ENCODE peak calls at places on chromosomes 11 and 22, in eight cellular contexts. C, N, M, U, K, O, W and Y are unnamed samples.

GRCh38 chr22:17779286-17780115 is 5.2 kb upstream of the BID start:
- DNase-seq in M (no peak), K (no peak), U (no peak), N (no peak), C (no peak), O (peak), W (no peak), Y (no peak)

GRCh38 chr11:7004482-7004881 is 15.7 kb downstream of the ZNF214 start:
- DNase-seq in M (no peak), K (no peak), U (no peak), C (no peak), W (no peak), N (no peak), O (no peak), Y (no peak)

GRCh38 chr22:39653787-39654077 is 83.2 kb downstream of the CACNA1I start:
- DNase-seq in M (no peak), N (no peak), C (no peak), U (no peak), O (no peak), W (no peak), K (no peak), Y (no peak)

GRCh38 chr11:39374963-39375698 is 2084.3 kb downstream of the LRRC4C start:
- DNase-seq in U (no peak), M (peak), O (peak), K (peak), C (no peak), W (no peak), N (no peak), Y (peak)

GRCh38 chr22:47965066-47965465 is 1202.6 kb downstream of the TBC1D22A start:
- DNase-seq in K (no peak), N (no peak), O (no peak), W (no peak), U (no peak), M (no peak), C (no peak), Y (no peak)

GRCh38 chr11:64650923-64651523 is 60.0 kb downstream of the SLC22A12 start:
- DNase-seq in M (peak), U (peak), C (no peak), O (peak), K (no peak), W (no peak), N (no peak), Y (peak)

GRCh38 chr11:72085836-72086475 is 5.3 kb downstream of the LRRC51 start:
- DNase-seq in O (no peak), U (no peak), C (no peak), N (no peak), M (no peak), K (no peak), W (no peak), Y (no peak)

GRCh38 chr11:64694821-64695365 is 28.1 kb downstream of the NRXN2 start:
- DNase-seq in O (peak), U (no peak), C (peak), K (no peak), N (no peak), W (peak), M (no peak), Y (peak)

GRCh38 chr11:72738199-72739141 is 13.7 kb downstream of the ARAP1 start:
- DNase-seq in U (no peak), M (peak), W (peak), O (peak), K (no peak), C (peak), N (no peak), Y (no peak)

GRCh38 chr22:24532075-24532474 is 22.9 kb downstream of the GUCD1 start:
- DNase-seq in W (no peak), U (no peak), M (peak), O (no peak), N (no peak), K (no peak), C (no peak), Y (no peak)

GRCh38 chr11:77823775-77824174 is 2.8 kb downstream of the AAMDC start:
- DNase-seq in C (no peak), N (no peak), M (peak), K (no peak), O (no peak), W (no peak), U (no peak), Y (no peak)

GRCh38 chr11:84634309-84634708 is 992.8 kb downstream of the DLG2 start:
- DNase-seq in K (no peak), U (no peak), C (no peak), O (no peak), W (no peak), M (no peak), N (no peak), Y (no peak)

GRCh38 chr11:116276051-116277044 is 496.4 kb downstream of the BUD13 start:
- DNase-seq in M (peak), O (peak), K (peak), N (no peak), W (peak), C (peak), U (peak), Y (peak)

GRCh38 chr22:50008151-50009040 is 4.2 kb downstream of the IL17REL start:
- DNase-seq in U (no peak), O (no peak), N (peak), C (peak), K (no peak), M (peak), W (peak), Y (no peak)

GRCh38 chr22:39207141-39208012 is 37.4 kb downstream of the PDGFB start:
- DNase-seq in C (peak), N (peak), O (no peak), W (no peak), K (no peak), M (no peak), U (no peak), Y (no peak)

GRCh38 chr11:61659413-61660196 is 20.6 kb upstream of the DAGLA start:
- DNase-seq in K (no peak), N (no peak), U (no peak), C (no peak), M (no peak), O (no peak), W (no peak), Y (no peak)

GRCh38 chr22:43228330-43228729 is 41.4 kb upstream of the TTLL12 start:
- DNase-seq in M (peak), C (no peak), W (no peak), N (no peak), U (peak), K (no peak), O (no peak), Y (peak)

GRCh38 chr11:120342678-120343077 is 6.5 kb downstream of the ARHGEF12 start:
- DNase-seq in O (no peak), W (no peak), U (no peak), N (no peak), C (no peak), M (no peak), K (no peak), Y (no peak)

DNA sequence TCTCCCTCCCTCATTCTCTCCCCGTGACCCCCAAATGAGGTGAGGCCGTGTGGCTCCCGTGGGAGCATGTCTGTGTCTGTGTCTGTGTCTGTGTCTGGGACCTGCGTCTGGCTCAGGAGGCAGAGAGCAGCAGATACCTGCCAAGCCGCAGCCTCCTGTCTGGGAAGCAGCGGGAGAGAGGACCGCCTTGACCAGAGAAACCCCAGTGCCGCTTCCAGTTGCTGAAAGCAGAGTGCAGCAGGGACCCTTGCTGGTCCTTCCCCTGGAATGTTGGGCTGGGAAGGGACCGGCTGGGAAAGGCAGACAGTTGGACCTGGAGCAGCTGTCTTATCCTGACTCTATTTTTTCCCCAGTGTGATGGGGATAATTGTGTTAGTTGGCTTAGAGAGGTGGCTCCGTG is 525 bp downstream of the CSDC2 start:
- DNase-seq in W (no peak), N (no peak), U (peak), K (no peak), C (no peak), M (peak), O (no peak), Y (no peak)
- TF ChIP-seq CTCF in W (no peak), N (no peak), U (no peak), K (no peak), C (no peak), M (no peak), O (no peak), Y (no peak)

GRCh38 chr11:103920449-103920848 is 116.0 kb upstream of the DDI1 start:
- DNase-seq in U (no peak), W (no peak), M (no peak), C (no peak), O (no peak), N (no peak), K (no peak), Y (no peak)

GRCh38 chr11:103924166-103925013 is 112.0 kb upstream of the DDI1 start:
- DNase-seq in N (no peak), M (no peak), W (no peak), C (no peak), U (no peak), O (no peak), K (peak), Y (no peak)

GRCh38 chr11:103920933-103921332 is 115.5 kb upstream of the DDI1 start:
- DNase-seq in M (no peak), K (no peak), U (no peak), W (no peak), C (no peak), N (no peak), O (no peak), Y (no peak)

GRCh38 chr11:103926990-103927389 is 109.5 kb upstream of the DDI1 start:
- DNase-seq in U (no peak), K (no peak), M (no peak), W (no peak), N (no peak), O (no peak), C (no peak), Y (no peak)

DNA sequence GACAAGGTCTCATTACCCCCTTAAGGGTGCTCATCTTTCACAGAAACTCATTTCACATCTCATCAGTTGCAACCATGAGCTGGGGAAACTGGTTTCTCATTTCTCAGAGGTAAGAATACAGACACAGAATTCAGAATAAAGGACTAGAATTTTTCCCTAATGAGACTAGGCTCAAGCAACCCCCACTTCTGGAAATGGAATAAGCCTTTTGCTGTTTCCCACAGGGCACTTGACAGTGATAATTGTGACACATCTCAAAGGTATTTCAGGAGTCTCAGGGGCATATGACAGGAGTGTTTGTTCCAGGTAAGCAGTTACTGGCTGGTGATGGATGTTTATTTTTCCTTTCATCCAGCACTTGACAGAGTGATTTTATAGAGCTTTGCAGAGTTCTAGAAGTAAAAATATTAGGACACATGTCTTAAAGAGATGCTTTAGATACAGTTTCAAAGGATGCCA is 112.9 kb upstream of the DDI1 start:
- DNase-seq in M (peak), N (no peak), W (no peak), C (no peak), U (no peak), O (no peak), K (no peak), Y (no peak)
- TF ChIP-seq CTCF in M (no peak), N (no peak), W (no peak), C (no peak), U (no peak), O (no peak), K (no peak), Y (no peak)

GRCh38 chr11:8834379-8834778 is 76.6 kb upstream of the AKIP1 start:
- DNase-seq in O (no peak), N (no peak), W (no peak), K (no peak), C (no peak), M (no peak), U (no peak), Y (no peak)

GRCh38 chr11:8831861-8832260 is 79.1 kb upstream of the AKIP1 start:
- DNase-seq in N (no peak), U (no peak), C (no peak), K (no peak), M (no peak), O (no peak), W (no peak), Y (no peak)

GRCh38 chr11:8832571-8833260 is 78.3 kb upstream of the AKIP1 start:
- DNase-seq in U (peak), M (peak), W (peak), O (peak), C (no peak), N (no peak), K (peak), Y (no peak)

GRCh38 chr11:8830641-8831040 is 80.3 kb upstream of the AKIP1 start:
- DNase-seq in O (no peak), C (no peak), N (no peak), W (no peak), U (no peak), K (no peak), M (no peak), Y (no peak)

GRCh38 chr11:8833568-8834275 is 77.3 kb upstream of the AKIP1 start:
- DNase-seq in O (no peak), C (no peak), W (no peak), N (no peak), M (no peak), K (no peak), U (no peak), Y (no peak)
- TF ChIP-seq CTCF in O (no peak), C (no peak), W (no peak), N (no peak), M (no peak), K (no peak), U (no peak), Y (no peak)

DNA sequence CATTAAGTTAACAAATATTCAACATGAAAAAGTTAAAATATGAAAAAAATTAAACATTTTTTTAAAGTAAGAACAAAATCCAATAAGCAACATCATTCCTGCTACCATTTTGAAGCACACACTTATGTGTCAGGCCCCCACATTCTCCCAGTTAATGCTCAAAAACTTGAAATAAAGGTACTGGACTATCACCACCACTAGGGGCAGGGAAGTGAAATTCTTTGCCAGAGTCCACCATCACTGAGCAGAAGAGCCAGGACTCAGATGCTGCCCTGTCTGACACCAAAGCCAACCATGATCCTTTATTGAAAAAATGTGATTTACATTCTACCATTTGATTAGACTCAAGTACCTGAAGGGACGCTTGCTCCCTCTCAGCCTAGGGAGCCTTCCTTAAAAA is 39.1 kb downstream of the PITPNB start:
- DNase-seq in W (no peak), U (no peak), K (peak), C (no peak), M (peak), N (no peak), O (peak), Y (peak)
- TF ChIP-seq CTCF in W (peak), U (peak), K (peak), C (peak), M (peak), N (peak), O (peak), Y (peak)

DNA sequence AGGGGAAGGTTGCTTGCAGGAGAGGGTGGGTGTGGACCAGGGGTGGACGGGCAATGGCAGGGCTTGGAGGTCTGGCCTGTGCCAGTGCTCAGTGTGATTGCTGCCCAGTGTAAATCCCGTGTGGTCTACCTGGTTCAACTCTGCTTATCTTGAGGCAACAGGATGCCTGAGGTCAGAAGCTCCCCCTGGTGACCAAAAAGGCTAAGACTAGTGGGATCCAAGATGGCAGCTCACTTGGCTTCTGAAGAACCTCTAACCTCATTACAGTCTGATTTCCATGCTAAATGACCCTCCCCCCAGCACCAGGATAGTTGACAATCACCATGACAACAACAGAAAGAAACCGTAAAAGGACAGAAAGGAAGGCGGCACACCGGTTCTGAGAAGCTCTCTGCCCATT is 398.3 kb downstream of the CTTN start:
- DNase-seq in C (no peak), O (no peak), K (no peak), N (no peak), U (peak), W (no peak), M (no peak), Y (no peak)
- TF ChIP-seq CTCF in C (no peak), O (peak), K (no peak), N (no peak), U (peak), W (no peak), M (no peak), Y (peak)

GRCh38 chr22:46131151-46131587 is 19.2 kb upstream of the PPARA start:
- DNase-seq in N (no peak), O (no peak), W (no peak), K (no peak), M (no peak), U (peak), C (no peak), Y (peak)
- TF ChIP-seq CTCF in N (peak), O (peak), W (no peak), K (peak), M (peak), U (peak), C (no peak), Y (peak)

GRCh38 chr11:18844753-18845367 is 53.3 kb upstream of the PTPN5 start:
- DNase-seq in C (no peak), W (no peak), U (no peak), M (peak), N (no peak), K (peak), O (peak), Y (no peak)
- TF ChIP-seq CTCF in C (no peak), W (peak), U (peak), M (peak), N (peak), K (peak), O (peak), Y (peak)

GRCh38 chr11:32374261-32374711 is 61.1 kb downstream of the WT1 start:
- DNase-seq in U (peak), O (peak), C (no peak), N (no peak), K (peak), M (peak), W (no peak), Y (peak)
- TF ChIP-seq CTCF in U (peak), O (peak), C (no peak), N (peak), K (peak), M (peak), W (no peak), Y (peak)

DNA sequence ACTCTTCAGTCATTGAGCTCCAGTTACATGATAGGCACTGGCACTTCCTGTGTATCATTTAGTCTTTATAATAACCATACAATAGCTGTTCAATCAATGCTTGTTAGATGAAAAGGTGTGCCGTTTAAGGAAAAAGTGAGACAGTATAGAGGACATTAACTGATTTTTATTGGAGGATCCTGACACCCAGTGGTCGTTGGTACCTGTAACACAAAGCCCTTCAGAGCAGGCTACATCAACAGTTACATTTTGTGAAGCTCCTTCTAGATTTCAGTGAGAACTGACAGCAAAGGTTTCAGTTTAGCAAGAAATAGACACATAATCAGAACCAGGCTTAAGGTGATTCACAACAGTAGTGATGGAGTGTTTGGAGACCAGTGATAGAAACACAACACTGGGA is 44.2 kb downstream of the CCDC81 start:
- DNase-seq in C (no peak), M (no peak), U (no peak), O (no peak), N (no peak), W (no peak), K (no peak), Y (no peak)
- TF ChIP-seq CTCF in C (no peak), M (peak), U (no peak), O (peak), N (peak), W (no peak), K (no peak), Y (no peak)